ENCODE peak calls at places on chromosomes 13 and 19, in nine cellular contexts. One of them, this sample, is unnamed.

GRCh38 chr19:23762884-23763711 is 4.4 kb upstream of the ZNF681 start:
- DNase-seq in stimulated activated CD4-positive, alpha-beta T cell treated with anti-CD3 and anti-CD28 coated beads, Interleukin-2, amount 100 ng/mL, for 48 hours: peak; percentile 70
- DNase-seq in fibroblast of pulmonary artery: peak; percentile 48
- DNase-seq in naive thymus-derived CD8-positive, alpha-beta T cell: peak; percentile 79
- DNase-seq in EL: peak; percentile 73
- DNase-seq in CD4-positive, CD25-positive, alpha-beta regulatory T cell: peak; percentile 78
- DNase-seq in AG20443: peak; percentile 80
- DNase-seq in amygdala: peak; percentile 39
- DNase-seq in esophagus muscularis mucosa: no peak
- DNase-seq in this sample: no peak

GRCh38 chr19:710767-711166 is 2.0 kb downstream of the PALM start:
- DNase-seq in stimulated activated CD4-positive, alpha-beta T cell treated with anti-CD3 and anti-CD28 coated beads, Interleukin-2, amount 100 ng/mL, for 48 hours: no peak
- DNase-seq in fibroblast of pulmonary artery: no peak
- DNase-seq in naive thymus-derived CD8-positive, alpha-beta T cell: no peak
- DNase-seq in EL: no peak
- DNase-seq in CD4-positive, CD25-positive, alpha-beta regulatory T cell: no peak
- DNase-seq in AG20443: no peak
- DNase-seq in amygdala: no peak
- DNase-seq in esophagus muscularis mucosa: no peak
- DNase-seq in this sample: no peak

GRCh38 chr19:17303167-17303939 is at the start of gene ABHD8:
- DNase-seq in stimulated activated CD4-positive, alpha-beta T cell treated with anti-CD3 and anti-CD28 coated beads, Interleukin-2, amount 100 ng/mL, for 48 hours: peak; percentile 93
- DNase-seq in fibroblast of pulmonary artery: peak; percentile 97
- DNase-seq in naive thymus-derived CD8-positive, alpha-beta T cell: peak; percentile 92
- DNase-seq in EL: peak; percentile 95
- DNase-seq in CD4-positive, CD25-positive, alpha-beta regulatory T cell: peak; percentile 88
- DNase-seq in AG20443: peak; percentile 95
- DNase-seq in amygdala: peak; percentile 81
- DNase-seq in esophagus muscularis mucosa: peak; percentile 98
- DNase-seq in this sample: peak; percentile 90

GRCh38 chr19:4108767-4109625 is 14.9 kb downstream of the MAP2K2 start:
- DNase-seq in stimulated activated CD4-positive, alpha-beta T cell treated with anti-CD3 and anti-CD28 coated beads, Interleukin-2, amount 100 ng/mL, for 48 hours: no peak
- DNase-seq in fibroblast of pulmonary artery: no peak
- DNase-seq in naive thymus-derived CD8-positive, alpha-beta T cell: peak; percentile 86
- DNase-seq in EL: no peak
- DNase-seq in CD4-positive, CD25-positive, alpha-beta regulatory T cell: peak; percentile 76
- DNase-seq in AG20443: no peak
- DNase-seq in amygdala: no peak
- DNase-seq in esophagus muscularis mucosa: no peak
- DNase-seq in this sample: peak; percentile 73

GRCh38 chr13:40550130-40550529 is 116.3 kb downstream of the FOXO1 start:
- DNase-seq in stimulated activated CD4-positive, alpha-beta T cell treated with anti-CD3 and anti-CD28 coated beads, Interleukin-2, amount 100 ng/mL, for 48 hours: no peak
- DNase-seq in fibroblast of pulmonary artery: peak; percentile 33
- DNase-seq in naive thymus-derived CD8-positive, alpha-beta T cell: no peak
- DNase-seq in EL: peak; percentile 34
- DNase-seq in CD4-positive, CD25-positive, alpha-beta regulatory T cell: no peak
- DNase-seq in AG20443: no peak
- DNase-seq in amygdala: no peak
- DNase-seq in esophagus muscularis mucosa: no peak
- DNase-seq in this sample: no peak

GRCh38 chr13:76823969-76824368 is 62.2 kb downstream of the KCTD12 start:
- DNase-seq in stimulated activated CD4-positive, alpha-beta T cell treated with anti-CD3 and anti-CD28 coated beads, Interleukin-2, amount 100 ng/mL, for 48 hours: no peak
- DNase-seq in fibroblast of pulmonary artery: no peak
- DNase-seq in naive thymus-derived CD8-positive, alpha-beta T cell: no peak
- DNase-seq in EL: no peak
- DNase-seq in CD4-positive, CD25-positive, alpha-beta regulatory T cell: no peak
- DNase-seq in AG20443: no peak
- DNase-seq in amygdala: no peak
- DNase-seq in esophagus muscularis mucosa: no peak
- DNase-seq in this sample: no peak

GRCh38 chr19:5103812-5104410 is 135.0 kb downstream of the KDM4B start:
- DNase-seq in stimulated activated CD4-positive, alpha-beta T cell treated with anti-CD3 and anti-CD28 coated beads, Interleukin-2, amount 100 ng/mL, for 48 hours: no peak
- DNase-seq in fibroblast of pulmonary artery: no peak
- DNase-seq in naive thymus-derived CD8-positive, alpha-beta T cell: no peak
- DNase-seq in EL: no peak
- DNase-seq in CD4-positive, CD25-positive, alpha-beta regulatory T cell: no peak
- DNase-seq in AG20443: no peak
- DNase-seq in amygdala: no peak
- DNase-seq in esophagus muscularis mucosa: no peak
- DNase-seq in this sample: no peak

GRCh38 chr19:49119411-49120324 is at the start of gene PPFIA3:
- DNase-seq in stimulated activated CD4-positive, alpha-beta T cell treated with anti-CD3 and anti-CD28 coated beads, Interleukin-2, amount 100 ng/mL, for 48 hours: no peak
- DNase-seq in fibroblast of pulmonary artery: peak; percentile 66
- DNase-seq in naive thymus-derived CD8-positive, alpha-beta T cell: no peak
- DNase-seq in EL: peak; percentile 62
- DNase-seq in CD4-positive, CD25-positive, alpha-beta regulatory T cell: peak; percentile 25
- DNase-seq in AG20443: peak; percentile 82
- DNase-seq in amygdala: no peak
- DNase-seq in esophagus muscularis mucosa: no peak
- DNase-seq in this sample: no peak

GRCh38 chr13:24654741-24655140 is 25.5 kb upstream of the ATP12A start:
- DNase-seq in stimulated activated CD4-positive, alpha-beta T cell treated with anti-CD3 and anti-CD28 coated beads, Interleukin-2, amount 100 ng/mL, for 48 hours: no peak
- DNase-seq in fibroblast of pulmonary artery: peak; percentile 31
- DNase-seq in naive thymus-derived CD8-positive, alpha-beta T cell: no peak
- DNase-seq in EL: peak; percentile 8
- DNase-seq in CD4-positive, CD25-positive, alpha-beta regulatory T cell: no peak
- DNase-seq in AG20443: peak; percentile 75
- DNase-seq in amygdala: no peak
- DNase-seq in esophagus muscularis mucosa: no peak
- DNase-seq in this sample: no peak

GRCh38 chr19:18443831-18444230 is 5.9 kb upstream of the ISYNA1 start:
- DNase-seq in stimulated activated CD4-positive, alpha-beta T cell treated with anti-CD3 and anti-CD28 coated beads, Interleukin-2, amount 100 ng/mL, for 48 hours: no peak
- DNase-seq in fibroblast of pulmonary artery: no peak
- DNase-seq in naive thymus-derived CD8-positive, alpha-beta T cell: no peak
- DNase-seq in EL: no peak
- DNase-seq in CD4-positive, CD25-positive, alpha-beta regulatory T cell: no peak
- DNase-seq in AG20443: no peak
- DNase-seq in amygdala: no peak
- DNase-seq in esophagus muscularis mucosa: no peak
- DNase-seq in this sample: no peak

GRCh38 chr19:39362682-39363657 is 20.7 kb downstream of the SAMD4B start:
- DNase-seq in stimulated activated CD4-positive, alpha-beta T cell treated with anti-CD3 and anti-CD28 coated beads, Interleukin-2, amount 100 ng/mL, for 48 hours: no peak
- DNase-seq in fibroblast of pulmonary artery: peak; percentile 59
- DNase-seq in naive thymus-derived CD8-positive, alpha-beta T cell: no peak
- DNase-seq in EL: peak; percentile 89
- DNase-seq in CD4-positive, CD25-positive, alpha-beta regulatory T cell: no peak
- DNase-seq in AG20443: peak; percentile 58
- DNase-seq in amygdala: no peak
- DNase-seq in esophagus muscularis mucosa: no peak
- DNase-seq in this sample: no peak

GRCh38 chr13:26881154-26881553 is 120.6 kb upstream of the GPR12 start:
- DNase-seq in stimulated activated CD4-positive, alpha-beta T cell treated with anti-CD3 and anti-CD28 coated beads, Interleukin-2, amount 100 ng/mL, for 48 hours: no peak
- DNase-seq in fibroblast of pulmonary artery: peak; percentile 41
- DNase-seq in naive thymus-derived CD8-positive, alpha-beta T cell: no peak
- DNase-seq in EL: peak; percentile 26
- DNase-seq in CD4-positive, CD25-positive, alpha-beta regulatory T cell: no peak
- DNase-seq in AG20443: no peak
- DNase-seq in amygdala: no peak
- DNase-seq in esophagus muscularis mucosa: no peak
- DNase-seq in this sample: no peak

GRCh38 chr13:43905435-43906031 is 25.8 kb downstream of the LACC1 start:
- DNase-seq in stimulated activated CD4-positive, alpha-beta T cell treated with anti-CD3 and anti-CD28 coated beads, Interleukin-2, amount 100 ng/mL, for 48 hours: peak; percentile 18
- DNase-seq in fibroblast of pulmonary artery: peak; percentile 86
- DNase-seq in naive thymus-derived CD8-positive, alpha-beta T cell: peak; percentile 37
- DNase-seq in EL: peak; percentile 63
- DNase-seq in CD4-positive, CD25-positive, alpha-beta regulatory T cell: peak; percentile 55
- DNase-seq in AG20443: peak; percentile 42
- DNase-seq in amygdala: no peak
- DNase-seq in esophagus muscularis mucosa: no peak
- DNase-seq in this sample: peak; percentile 53

GRCh38 chr13:20911037-20911436 is 8.5 kb upstream of the XPO4 start:
- DNase-seq in stimulated activated CD4-positive, alpha-beta T cell treated with anti-CD3 and anti-CD28 coated beads, Interleukin-2, amount 100 ng/mL, for 48 hours: no peak
- DNase-seq in fibroblast of pulmonary artery: no peak
- DNase-seq in naive thymus-derived CD8-positive, alpha-beta T cell: no peak
- DNase-seq in EL: no peak
- DNase-seq in CD4-positive, CD25-positive, alpha-beta regulatory T cell: no peak
- DNase-seq in AG20443: no peak
- DNase-seq in amygdala: no peak
- DNase-seq in esophagus muscularis mucosa: no peak
- DNase-seq in this sample: peak; percentile 7

GRCh38 chr13:48094404-48094780 is 512 bp downstream of the MED4 start:
- DNase-seq in stimulated activated CD4-positive, alpha-beta T cell treated with anti-CD3 and anti-CD28 coated beads, Interleukin-2, amount 100 ng/mL, for 48 hours: peak; percentile 2
- DNase-seq in fibroblast of pulmonary artery: no peak
- DNase-seq in naive thymus-derived CD8-positive, alpha-beta T cell: no peak
- DNase-seq in EL: peak; percentile 8
- DNase-seq in CD4-positive, CD25-positive, alpha-beta regulatory T cell: no peak
- DNase-seq in AG20443: no peak
- DNase-seq in amygdala: no peak
- DNase-seq in esophagus muscularis mucosa: no peak
- DNase-seq in this sample: no peak

GRCh38 chr19:46812898-46813569 is 24.6 kb upstream of the SLC1A5 start:
- DNase-seq in stimulated activated CD4-positive, alpha-beta T cell treated with anti-CD3 and anti-CD28 coated beads, Interleukin-2, amount 100 ng/mL, for 48 hours: no peak
- DNase-seq in fibroblast of pulmonary artery: no peak
- DNase-seq in naive thymus-derived CD8-positive, alpha-beta T cell: no peak
- DNase-seq in EL: no peak
- DNase-seq in CD4-positive, CD25-positive, alpha-beta regulatory T cell: no peak
- DNase-seq in AG20443: peak; percentile 4
- DNase-seq in amygdala: no peak
- DNase-seq in esophagus muscularis mucosa: no peak
- DNase-seq in this sample: no peak

GRCh38 chr13:21823949-21824348 is 153.1 kb downstream of the FGF9 start:
- DNase-seq in stimulated activated CD4-positive, alpha-beta T cell treated with anti-CD3 and anti-CD28 coated beads, Interleukin-2, amount 100 ng/mL, for 48 hours: no peak
- DNase-seq in fibroblast of pulmonary artery: no peak
- DNase-seq in naive thymus-derived CD8-positive, alpha-beta T cell: no peak
- DNase-seq in EL: no peak
- DNase-seq in CD4-positive, CD25-positive, alpha-beta regulatory T cell: no peak
- DNase-seq in AG20443: no peak
- DNase-seq in amygdala: no peak
- DNase-seq in esophagus muscularis mucosa: no peak
- DNase-seq in this sample: no peak

GRCh38 chr19:48543121-48543710 is 8.8 kb upstream of the SULT2B1 start:
- DNase-seq in stimulated activated CD4-positive, alpha-beta T cell treated with anti-CD3 and anti-CD28 coated beads, Interleukin-2, amount 100 ng/mL, for 48 hours: no peak
- DNase-seq in fibroblast of pulmonary artery: peak; percentile 62
- DNase-seq in naive thymus-derived CD8-positive, alpha-beta T cell: no peak
- DNase-seq in EL: peak; percentile 87
- DNase-seq in CD4-positive, CD25-positive, alpha-beta regulatory T cell: no peak
- DNase-seq in AG20443: peak; percentile 65
- DNase-seq in amygdala: no peak
- DNase-seq in esophagus muscularis mucosa: no peak
- DNase-seq in this sample: peak; percentile 6